ENCODE peak calls at places on chromosomes 5 and 9, in six cellular contexts. One of them, this sample, is unnamed.

GRCh38 chr5:89037090-89037489 is 154.1 kb upstream of the MEF2C start:
- DNase-seq in MM.1S: no peak
- DNase-seq in PC-3: peak
- DNase-seq in neural progenitor cell: no peak
- DNase-seq in HCT116: no peak
- DNase-seq in SK-N-SH: no peak
- DNase-seq in this sample: peak

GRCh38 chr5:23507278-23507685 is at the start of gene PRDM9:
- DNase-seq in MM.1S: no peak
- DNase-seq in PC-3: peak
- DNase-seq in neural progenitor cell: no peak
- DNase-seq in HCT116: no peak
- DNase-seq in SK-N-SH: peak
- DNase-seq in this sample: peak

GRCh38 chr9:112249277-112249676 is 74.2 kb upstream of the SUSD1 start:
- DNase-seq in MM.1S: peak
- DNase-seq in PC-3: peak
- DNase-seq in neural progenitor cell: no peak
- DNase-seq in HCT116: no peak
- DNase-seq in SK-N-SH: no peak
- DNase-seq in this sample: peak

GRCh38 chr9:86921141-86921868 is 26.0 kb downstream of the GAS1 start:
- DNase-seq in MM.1S: no peak
- DNase-seq in PC-3: no peak
- DNase-seq in neural progenitor cell: no peak
- DNase-seq in HCT116: no peak
- DNase-seq in SK-N-SH: peak
- DNase-seq in this sample: no peak

GRCh38 chr5:109611061-109611460 is 78.7 kb upstream of the MAN2A1 start:
- DNase-seq in MM.1S: no peak
- DNase-seq in PC-3: no peak
- DNase-seq in neural progenitor cell: no peak
- DNase-seq in HCT116: no peak
- DNase-seq in SK-N-SH: no peak
- DNase-seq in this sample: no peak

GRCh38 chr9:91805031-91805430 is 145.0 kb downstream of the ROR2 start:
- DNase-seq in MM.1S: no peak
- DNase-seq in PC-3: no peak
- DNase-seq in neural progenitor cell: no peak
- DNase-seq in HCT116: no peak
- DNase-seq in SK-N-SH: no peak
- DNase-seq in this sample: no peak

GRCh38 chr5:126066795-126067321 is 356.4 kb upstream of the GRAMD2B start:
- DNase-seq in MM.1S: no peak
- DNase-seq in PC-3: no peak
- DNase-seq in neural progenitor cell: no peak
- DNase-seq in HCT116: no peak
- DNase-seq in SK-N-SH: no peak
- DNase-seq in this sample: no peak

GRCh38 chr5:180860273-180860886 is 696 bp downstream of the ZFP62 start:
- DNase-seq in MM.1S: peak
- DNase-seq in PC-3: peak
- DNase-seq in neural progenitor cell: peak
- DNase-seq in HCT116: peak
- DNase-seq in SK-N-SH: peak
- DNase-seq in this sample: peak

GRCh38 chr5:33588654-33589372 is 148.0 kb downstream of the TARS1 start:
- DNase-seq in MM.1S: no peak
- DNase-seq in PC-3: peak
- DNase-seq in neural progenitor cell: peak
- DNase-seq in HCT116: peak
- DNase-seq in SK-N-SH: peak
- DNase-seq in this sample: no peak

GRCh38 chr5:91170266-91170665 is 212.9 kb downstream of the ARRDC3 start:
- DNase-seq in MM.1S: no peak
- DNase-seq in PC-3: peak
- DNase-seq in neural progenitor cell: no peak
- DNase-seq in HCT116: no peak
- DNase-seq in SK-N-SH: no peak
- DNase-seq in this sample: peak

GRCh38 chr5:73296772-73297171 is 123.8 kb downstream of the TMEM174 start:
- DNase-seq in MM.1S: no peak
- DNase-seq in PC-3: peak
- DNase-seq in neural progenitor cell: no peak
- DNase-seq in HCT116: no peak
- DNase-seq in SK-N-SH: no peak
- DNase-seq in this sample: peak

GRCh38 chr9:126701820-126702500 is 88.2 kb downstream of the LMX1B start:
- DNase-seq in MM.1S: no peak
- DNase-seq in PC-3: no peak
- DNase-seq in neural progenitor cell: no peak
- DNase-seq in HCT116: no peak
- DNase-seq in SK-N-SH: peak
- DNase-seq in this sample: no peak

GRCh38 chr9:23123048-23123632 is 676.5 kb downstream of the DMRTA1 start:
- DNase-seq in MM.1S: peak
- DNase-seq in PC-3: peak
- DNase-seq in neural progenitor cell: peak
- DNase-seq in HCT116: no peak
- DNase-seq in SK-N-SH: peak
- DNase-seq in this sample: peak

GRCh38 chr9:136264046-136264802 is 18.6 kb upstream of the QSOX2 start:
- DNase-seq in MM.1S: no peak
- DNase-seq in PC-3: no peak
- DNase-seq in neural progenitor cell: peak
- DNase-seq in HCT116: no peak
- DNase-seq in SK-N-SH: no peak
- DNase-seq in this sample: no peak

GRCh38 chr9:78775889-78776288 is 479.0 kb downstream of the PSAT1 start:
- DNase-seq in MM.1S: no peak
- DNase-seq in PC-3: no peak
- DNase-seq in neural progenitor cell: no peak
- DNase-seq in HCT116: no peak
- DNase-seq in SK-N-SH: peak
- DNase-seq in this sample: peak

GRCh38 chr9:90914868-90915483 is 113.4 kb downstream of the SYK start:
- DNase-seq in MM.1S: peak
- DNase-seq in PC-3: peak
- DNase-seq in neural progenitor cell: peak
- DNase-seq in HCT116: peak
- DNase-seq in SK-N-SH: peak
- DNase-seq in this sample: peak

GRCh38 chr5:142545653-142546322 is 140.1 kb downstream of the FGF1 start:
- DNase-seq in MM.1S: no peak
- DNase-seq in PC-3: no peak
- DNase-seq in neural progenitor cell: no peak
- DNase-seq in HCT116: no peak
- DNase-seq in SK-N-SH: no peak
- DNase-seq in this sample: peak

GRCh38 chr9:123584202-123585176 is 228.5 kb downstream of the CRB2 start:
- DNase-seq in MM.1S: no peak
- DNase-seq in PC-3: no peak
- DNase-seq in neural progenitor cell: no peak
- DNase-seq in HCT116: no peak
- DNase-seq in SK-N-SH: no peak
- DNase-seq in this sample: no peak

GRCh38 chr5:169765176-169765575 is 128.1 kb downstream of the DOCK2 start:
- DNase-seq in MM.1S: no peak
- DNase-seq in PC-3: no peak
- DNase-seq in neural progenitor cell: no peak
- DNase-seq in HCT116: no peak
- DNase-seq in SK-N-SH: no peak
- DNase-seq in this sample: peak

GRCh38 chr5:43037929-43038510 is 2.1 kb downstream of the ANXA2R start:
- DNase-seq in MM.1S: peak
- DNase-seq in PC-3: peak
- DNase-seq in neural progenitor cell: peak
- DNase-seq in HCT116: no peak
- DNase-seq in SK-N-SH: no peak
- DNase-seq in this sample: peak

GRCh38 chr9:124809741-124810500 is 33.0 kb downstream of the OLFML2A start:
- DNase-seq in MM.1S: no peak
- DNase-seq in PC-3: no peak
- DNase-seq in neural progenitor cell: no peak
- DNase-seq in HCT116: no peak
- DNase-seq in SK-N-SH: peak
- DNase-seq in this sample: no peak

GRCh38 chr5:179533907-179534306 is 16.4 kb upstream of the RUFY1 start:
- DNase-seq in MM.1S: no peak
- DNase-seq in PC-3: no peak
- DNase-seq in neural progenitor cell: no peak
- DNase-seq in HCT116: no peak
- DNase-seq in SK-N-SH: no peak
- DNase-seq in this sample: no peak

GRCh38 chr5:179536676-179537075 is 13.7 kb upstream of the RUFY1 start:
- DNase-seq in MM.1S: no peak
- DNase-seq in PC-3: peak
- DNase-seq in neural progenitor cell: no peak
- DNase-seq in HCT116: no peak
- DNase-seq in SK-N-SH: no peak
- DNase-seq in this sample: no peak

GRCh38 chr5:179533024-179533423 is 17.3 kb upstream of the RUFY1 start:
- DNase-seq in MM.1S: no peak
- DNase-seq in PC-3: no peak
- DNase-seq in neural progenitor cell: no peak
- DNase-seq in HCT116: no peak
- DNase-seq in SK-N-SH: no peak
- DNase-seq in this sample: no peak

GRCh38 chr5:179530069-179530998 is 20.0 kb upstream of the RUFY1 start:
- DNase-seq in MM.1S: no peak
- DNase-seq in PC-3: no peak
- DNase-seq in neural progenitor cell: peak
- DNase-seq in HCT116: no peak
- DNase-seq in SK-N-SH: no peak
- DNase-seq in this sample: peak

DNA sequence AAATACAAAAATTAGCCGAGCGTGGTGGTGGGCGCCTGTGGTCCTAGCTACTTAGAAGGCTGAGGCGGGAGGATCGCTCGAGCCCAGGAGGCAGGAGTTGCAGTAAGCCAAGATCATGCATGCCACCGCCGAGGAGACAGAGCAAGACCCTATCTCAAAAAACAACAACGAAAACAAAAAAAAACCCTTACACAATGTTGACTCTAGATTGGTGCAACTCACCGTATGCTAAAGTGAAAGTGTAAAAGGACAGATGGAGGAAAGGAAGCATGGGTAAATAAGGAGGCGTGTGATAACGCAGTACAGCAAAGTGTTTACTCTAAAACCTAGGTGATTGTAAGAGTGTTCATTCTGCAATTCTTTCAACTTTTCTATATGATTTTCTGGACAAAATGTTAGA is 15.9 kb upstream of the RUFY1 start:
- DNase-seq in MM.1S: no peak
- DNase-seq in PC-3: no peak
- DNase-seq in neural progenitor cell: no peak
- DNase-seq in HCT116: no peak
- DNase-seq in SK-N-SH: no peak
- DNase-seq in this sample: no peak
- TF ChIP-seq EZH2phosphoT487 in MM.1S: no peak
- TF ChIP-seq EZH2phosphoT487 in PC-3: no peak
- TF ChIP-seq EZH2phosphoT487 in neural progenitor cell: no peak
- TF ChIP-seq EZH2phosphoT487 in HCT116: no peak
- TF ChIP-seq EZH2phosphoT487 in SK-N-SH: no peak
- TF ChIP-seq EZH2phosphoT487 in this sample: no peak

DNA sequence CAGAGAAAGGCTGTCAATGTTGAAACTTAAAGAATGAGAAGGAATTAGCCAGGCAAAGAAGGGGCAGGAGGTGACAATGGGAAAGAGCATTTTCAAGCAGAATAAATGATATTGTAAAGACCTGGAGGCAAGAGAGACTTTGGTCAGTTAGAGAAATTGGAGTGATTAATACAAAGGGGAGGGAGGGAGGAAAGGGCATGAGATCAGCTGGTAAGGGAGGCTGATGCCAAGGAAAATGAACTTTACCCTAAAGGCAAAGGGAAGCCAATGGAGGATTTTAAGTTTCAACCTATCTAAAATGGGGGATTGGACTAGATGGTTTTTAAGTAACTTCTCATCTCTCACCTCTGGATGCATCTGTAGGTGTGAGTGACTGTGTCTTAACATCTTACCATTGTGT is 23.3 kb downstream of the C5 start:
- DNase-seq in MM.1S: no peak
- DNase-seq in PC-3: peak
- DNase-seq in neural progenitor cell: no peak
- DNase-seq in HCT116: no peak
- DNase-seq in SK-N-SH: no peak
- DNase-seq in this sample: no peak
- H3K9ac ChIP-seq in MM.1S: no peak
- H3K9ac ChIP-seq in PC-3: peak
- H3K9ac ChIP-seq in neural progenitor cell: no peak
- H3K9ac ChIP-seq in HCT116: no peak
- H3K9ac ChIP-seq in SK-N-SH: no peak
- H3K9ac ChIP-seq in this sample: no peak

GRCh38 chr5:15835514-15835913 is 335.5 kb downstream of the FBXL7 start:
- DNase-seq in MM.1S: no peak
- DNase-seq in PC-3: no peak
- DNase-seq in neural progenitor cell: no peak
- DNase-seq in HCT116: no peak
- DNase-seq in SK-N-SH: no peak
- DNase-seq in this sample: peak
- H3K4me2 ChIP-seq in MM.1S: no peak
- H3K4me2 ChIP-seq in PC-3: peak
- H3K4me2 ChIP-seq in neural progenitor cell: no peak
- H3K4me2 ChIP-seq in HCT116: no peak
- H3K4me2 ChIP-seq in SK-N-SH: peak
- H3K4me2 ChIP-seq in this sample: peak

GRCh38 chr9:20114974-20115373 is 326.1 kb upstream of the SLC24A2 start:
- DNase-seq in MM.1S: no peak
- DNase-seq in PC-3: no peak
- DNase-seq in neural progenitor cell: no peak
- DNase-seq in HCT116: no peak
- DNase-seq in SK-N-SH: no peak
- DNase-seq in this sample: no peak

GRCh38 chr9:20112367-20112766 is 323.5 kb upstream of the SLC24A2 start:
- DNase-seq in MM.1S: no peak
- DNase-seq in PC-3: no peak
- DNase-seq in neural progenitor cell: no peak
- DNase-seq in HCT116: no peak
- DNase-seq in SK-N-SH: no peak
- DNase-seq in this sample: no peak

DNA sequence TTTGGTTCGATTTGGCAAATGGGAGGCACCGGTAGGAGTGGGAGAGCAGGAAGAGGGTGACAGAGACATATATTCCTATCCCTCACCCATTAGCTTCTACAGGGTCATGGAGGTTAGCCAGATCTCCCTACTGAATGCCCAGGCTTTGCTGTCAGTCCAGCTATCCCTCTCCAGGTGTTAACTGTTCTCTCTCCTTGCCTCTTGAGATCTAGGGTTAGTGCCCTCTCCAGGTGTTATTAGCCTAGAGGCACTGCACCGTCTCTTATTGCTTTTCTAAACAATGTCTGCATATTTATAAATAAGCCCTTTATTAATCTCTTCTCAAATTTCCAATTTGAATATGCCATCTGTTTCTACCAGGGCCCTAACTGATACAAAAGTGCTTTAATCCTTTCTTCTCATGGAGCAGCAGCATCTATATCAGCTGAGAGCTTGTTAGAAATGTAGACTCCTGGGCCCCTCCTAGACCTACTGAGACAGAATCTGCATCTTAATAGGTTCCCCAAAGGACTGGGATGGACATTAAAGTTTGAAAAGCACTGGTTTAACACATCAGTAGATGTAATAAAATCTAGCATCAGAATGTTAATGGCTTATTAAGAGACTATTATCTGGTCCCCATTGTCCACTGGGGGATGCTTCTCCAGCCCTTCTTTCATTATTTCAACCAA is 322.5 kb upstream of the SLC24A2 start:
- DNase-seq in MM.1S: no peak
- DNase-seq in PC-3: no peak
- DNase-seq in neural progenitor cell: no peak
- DNase-seq in HCT116: no peak
- DNase-seq in SK-N-SH: no peak
- DNase-seq in this sample: no peak
- TF ChIP-seq EZH2phosphoT487 in MM.1S: no peak
- TF ChIP-seq EZH2phosphoT487 in PC-3: no peak
- TF ChIP-seq EZH2phosphoT487 in neural progenitor cell: no peak
- TF ChIP-seq EZH2phosphoT487 in HCT116: no peak
- TF ChIP-seq EZH2phosphoT487 in SK-N-SH: no peak
- TF ChIP-seq EZH2phosphoT487 in this sample: no peak

This sample was measured in GM23248.